ENCODE peak calls at places on chromosomes 1 and 21, in eight cellular contexts. J, Y, G, D, O, F, U and A are unnamed samples.
A peak's percentile ranks its signal among the peaks of the same experiment; 100 is the strongest.

GRCh38 chr1:207964195-207964966 is 53.5 kb upstream of the CD34 start:
- DNase-seq in J (no peak), Y (no peak), G (no peak), D (no peak), O (no peak), F (no peak), U (no peak), A (no peak)

GRCh38 chr1:33985166-33985565 is 121.3 kb downstream of the HMGB4 start:
- DNase-seq in J (no peak), Y (peak; percentile 32), G (no peak), D (no peak), O (no peak), F (no peak), U (no peak), A (no peak)

GRCh38 chr1:35287807-35288640 is 19.5 kb downstream of the ZMYM4 start:
- DNase-seq in J (no peak), Y (no peak), G (peak; percentile 60), D (no peak), O (no peak), F (no peak), U (no peak), A (no peak)

GRCh38 chr1:12296623-12297022 is 66.8 kb downstream of the VPS13D start:
- DNase-seq in J (no peak), Y (no peak), G (peak; percentile 71), D (no peak), O (no peak), F (no peak), U (no peak), A (no peak)

GRCh38 chr1:3169621-3170356 is 100.8 kb downstream of the PRDM16 start:
- DNase-seq in J (no peak), Y (peak; percentile 55), G (no peak), D (no peak), O (no peak), F (no peak), U (no peak), A (no peak)

GRCh38 chr21:45012661-45013270 is 61.6 kb upstream of the ADARB1 start:
- DNase-seq in J (peak; percentile 79), Y (peak; percentile 58), G (peak; percentile 87), D (no peak), O (peak; percentile 44), F (peak; percentile 9), U (peak; percentile 6), A (peak; percentile 99)

GRCh38 chr21:14734191-14734590 is 188.1 kb upstream of the SAMSN1 start:
- DNase-seq in J (no peak), Y (no peak), G (no peak), D (no peak), O (no peak), F (no peak), U (no peak), A (no peak)

GRCh38 chr1:56339093-56339492 is 240.3 kb downstream of the PLPP3 start:
- DNase-seq in J (no peak), Y (no peak), G (no peak), D (no peak), O (no peak), F (no peak), U (no peak), A (no peak)

GRCh38 chr21:41605178-41605933 is 97.4 kb upstream of the TMPRSS2 start:
- DNase-seq in J (no peak), Y (peak; percentile 37), G (no peak), D (no peak), O (peak; percentile 44), F (no peak), U (peak; percentile 64), A (no peak)

GRCh38 chr1:109814993-109815786 is 51.5 kb upstream of the EPS8L3 start:
- DNase-seq in J (no peak), Y (no peak), G (no peak), D (no peak), O (no peak), F (no peak), U (no peak), A (no peak)

GRCh38 chr1:218715961-218716669 is 371.0 kb downstream of the TGFB2 start:
- DNase-seq in J (no peak), Y (no peak), G (no peak), D (no peak), O (no peak), F (no peak), U (no peak), A (no peak)

GRCh38 chr1:92961131-92961895 is at the start of gene DIPK1A:
- DNase-seq in J (peak; percentile 83), Y (peak; percentile 96), G (peak; percentile 68), D (no peak), O (peak; percentile 87), F (peak; percentile 72), U (peak; percentile 79), A (peak; percentile 82)

GRCh38 chr1:31872658-31873636 is 57.1 kb upstream of the SPOCD1 start:
- DNase-seq in J (no peak), Y (peak; percentile 36), G (no peak), D (no peak), O (no peak), F (no peak), U (no peak), A (no peak)

GRCh38 chr1:5831600-5832335 is 160.5 kb downstream of the NPHP4 start:
- DNase-seq in J (no peak), Y (peak; percentile 16), G (no peak), D (no peak), O (no peak), F (no peak), U (peak; percentile 93), A (no peak)

GRCh38 chr1:40650075-40650474 is 15.4 kb downstream of the RIMS3 start:
- DNase-seq in J (peak; percentile 80), Y (peak; percentile 75), G (no peak), D (no peak), O (no peak), F (no peak), U (no peak), A (peak; percentile 47)

GRCh38 chr1:167706363-167706762 is 15.4 kb upstream of the MPZL1 start:
- DNase-seq in J (no peak), Y (no peak), G (no peak), D (no peak), O (no peak), F (no peak), U (no peak), A (no peak)

GRCh38 chr21:21712761-21713558 is 714.8 kb downstream of the NCAM2 start:
- DNase-seq in J (no peak), Y (no peak), G (no peak), D (no peak), O (no peak), F (no peak), U (no peak), A (no peak)

GRCh38 chr1:153404768-153405167 is 11.6 kb upstream of the S100A7A start:
- DNase-seq in J (peak; percentile 86), Y (peak; percentile 24), G (peak; percentile 25), D (peak; percentile 91), O (no peak), F (peak; percentile 47), U (no peak), A (peak; percentile 82)
- TF ChIP-seq CTCF in J (peak; percentile 84), Y (peak; percentile 52), G (peak; percentile 61), D (peak; percentile 24), O (peak; percentile 24), F (peak; percentile 25), U (no peak), A (peak; percentile 90)

GRCh38 chr1:79808816-79809475 is 802.4 kb upstream of the ADGRL4 start:
- DNase-seq in J (no peak), Y (no peak), G (no peak), D (no peak), O (no peak), F (no peak), U (no peak), A (no peak)
- TF ChIP-seq CTCF in J (no peak), Y (no peak), G (no peak), D (no peak), O (no peak), F (no peak), U (no peak), A (no peak)

GRCh38 chr1:95852483-95853070 is 618.6 kb downstream of the RWDD3 start:
- DNase-seq in J (no peak), Y (no peak), G (no peak), D (no peak), O (no peak), F (no peak), U (no peak), A (no peak)
- TF ChIP-seq CTCF in J (no peak), Y (no peak), G (no peak), D (no peak), O (no peak), F (no peak), U (no peak), A (no peak)

DNA sequence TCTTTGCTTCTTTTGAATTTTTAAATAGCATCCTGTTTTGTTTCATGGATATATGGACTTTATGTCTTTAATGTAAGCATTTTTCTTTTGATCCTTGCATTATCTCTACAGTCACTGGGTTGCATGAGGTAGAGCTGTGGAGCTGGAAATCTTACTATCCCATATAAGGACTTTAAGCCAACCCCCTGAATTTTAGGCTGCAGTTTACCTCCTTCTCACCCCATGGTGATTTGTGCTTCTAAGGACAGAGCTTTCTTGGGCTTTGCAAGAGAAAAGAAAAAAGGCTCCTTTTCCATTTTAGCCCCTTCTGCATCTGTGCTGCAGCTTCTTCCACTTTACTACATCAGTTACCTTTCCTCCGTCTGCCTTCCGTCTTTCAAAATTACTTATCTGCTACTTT is 373.8 kb downstream of the HHAT start:
- DNase-seq in J (no peak), Y (no peak), G (no peak), D (no peak), O (no peak), F (no peak), U (no peak), A (no peak)
- TF ChIP-seq CTCF in J (no peak), Y (no peak), G (no peak), D (no peak), O (no peak), F (no peak), U (no peak), A (no peak)